ENCODE peak calls at places on chromosomes 16 and 17, in five cellular contexts. One of them, this sample, is unnamed.

GRCh38 chr17:80611831-80612230 is 67.2 kb downstream of the RPTOR start:
- DNase-seq in Calu3: no peak
- DNase-seq in natural killer cell: no peak
- DNase-seq in A549: no peak
- DNase-seq in choroid plexus epithelial cell: no peak
- DNase-seq in this sample: no peak

GRCh38 chr17:67211742-67212141 is 33.3 kb downstream of the HELZ start:
- DNase-seq in choroid plexus epithelial cell: peak; percentile 72
- DNase-seq in natural killer cell: no peak
- DNase-seq in A549: no peak
- DNase-seq in Calu3: no peak
- DNase-seq in this sample: no peak

GRCh38 chr17:4856937-4857314 is 23.8 kb downstream of the MINK1 start:
- DNase-seq in Calu3: no peak
- DNase-seq in choroid plexus epithelial cell: no peak
- DNase-seq in natural killer cell: no peak
- DNase-seq in A549: no peak
- DNase-seq in this sample: no peak

GRCh38 chr16:711548-712320 is 3.2 kb upstream of the METRN start:
- DNase-seq in choroid plexus epithelial cell: peak; percentile 69
- DNase-seq in A549: no peak
- DNase-seq in Calu3: peak; percentile 94
- DNase-seq in natural killer cell: peak; percentile 82
- DNase-seq in this sample: peak; percentile 76

GRCh38 chr17:56902350-56902749 is 11.5 kb downstream of the TRIM25 start:
- DNase-seq in natural killer cell: no peak
- DNase-seq in A549: peak; percentile 68
- DNase-seq in choroid plexus epithelial cell: peak; percentile 12
- DNase-seq in Calu3: no peak
- DNase-seq in this sample: no peak

GRCh38 chr16:20675488-20676267 is 21.8 kb downstream of the ACSM1 start:
- DNase-seq in choroid plexus epithelial cell: peak; percentile 12
- DNase-seq in natural killer cell: peak; percentile 21
- DNase-seq in A549: no peak
- DNase-seq in Calu3: peak; percentile 68
- DNase-seq in this sample: peak; percentile 48

GRCh38 chr16:89071686-89072182 is 21.9 kb upstream of the ACSF3 start:
- DNase-seq in A549: no peak
- DNase-seq in Calu3: no peak
- DNase-seq in natural killer cell: no peak
- DNase-seq in choroid plexus epithelial cell: no peak
- DNase-seq in this sample: no peak

GRCh38 chr16:8812162-8812843 is 14.7 kb downstream of the PMM2 start:
- DNase-seq in A549: no peak
- DNase-seq in natural killer cell: no peak
- DNase-seq in Calu3: no peak
- DNase-seq in choroid plexus epithelial cell: no peak
- DNase-seq in this sample: no peak

GRCh38 chr17:42118545-42118944 is 2.6 kb downstream of the KAT2A start:
- DNase-seq in A549: peak; percentile 84
- DNase-seq in natural killer cell: no peak
- DNase-seq in Calu3: peak; percentile 75
- DNase-seq in choroid plexus epithelial cell: peak; percentile 57
- DNase-seq in this sample: no peak

GRCh38 chr16:68902376-68903345 is 59.3 kb downstream of the TANGO6 start:
- DNase-seq in choroid plexus epithelial cell: peak; percentile 80
- DNase-seq in natural killer cell: no peak
- DNase-seq in Calu3: peak; percentile 76
- DNase-seq in A549: peak; percentile 58
- DNase-seq in this sample: no peak
- TF ChIP-seq CTCF in choroid plexus epithelial cell: peak; percentile 88
- TF ChIP-seq CTCF in natural killer cell: no peak
- TF ChIP-seq CTCF in Calu3: peak; percentile 82
- TF ChIP-seq CTCF in A549: peak; percentile 96
- TF ChIP-seq CTCF in this sample: peak; percentile 31

DNA sequence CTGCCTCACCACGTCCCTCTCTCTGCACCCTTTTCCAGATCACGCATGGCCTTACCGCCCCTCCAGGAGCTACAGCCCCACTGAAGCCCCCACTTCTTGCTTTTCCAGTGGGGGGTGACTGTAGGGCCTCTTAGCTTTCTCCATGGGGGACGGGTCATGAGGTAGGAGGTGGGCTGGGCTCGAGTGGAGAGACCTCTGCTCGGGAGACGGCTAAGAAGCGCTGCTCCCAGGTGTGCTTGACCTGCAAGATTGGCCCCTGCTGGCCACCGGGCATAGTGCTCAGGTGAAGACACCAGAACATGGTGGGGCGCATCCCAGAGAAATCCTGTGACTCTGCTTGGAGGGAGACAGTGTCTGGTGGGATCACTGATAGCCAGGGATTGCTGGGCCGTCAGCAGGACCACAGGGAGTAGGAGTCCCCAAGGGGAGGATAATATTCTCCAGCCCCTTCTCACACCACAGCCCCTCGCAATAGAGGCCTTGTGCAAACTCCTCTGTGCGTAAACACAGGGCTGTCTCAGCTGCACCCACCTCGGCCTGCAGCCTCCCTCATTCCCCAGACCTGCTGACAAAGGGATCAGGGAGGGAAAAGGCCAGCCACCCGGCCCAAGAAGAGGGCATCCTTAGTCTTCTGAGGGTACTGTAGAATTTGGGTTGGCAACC is 8.9 kb upstream of the GALK1 start:
- DNase-seq in Calu3: no peak
- DNase-seq in choroid plexus epithelial cell: no peak
- DNase-seq in natural killer cell: no peak
- DNase-seq in A549: no peak
- DNase-seq in this sample: no peak
- TF ChIP-seq CTCF in Calu3: no peak
- TF ChIP-seq CTCF in choroid plexus epithelial cell: peak; percentile 6
- TF ChIP-seq CTCF in natural killer cell: no peak
- TF ChIP-seq CTCF in A549: no peak
- TF ChIP-seq CTCF in this sample: no peak

DNA sequence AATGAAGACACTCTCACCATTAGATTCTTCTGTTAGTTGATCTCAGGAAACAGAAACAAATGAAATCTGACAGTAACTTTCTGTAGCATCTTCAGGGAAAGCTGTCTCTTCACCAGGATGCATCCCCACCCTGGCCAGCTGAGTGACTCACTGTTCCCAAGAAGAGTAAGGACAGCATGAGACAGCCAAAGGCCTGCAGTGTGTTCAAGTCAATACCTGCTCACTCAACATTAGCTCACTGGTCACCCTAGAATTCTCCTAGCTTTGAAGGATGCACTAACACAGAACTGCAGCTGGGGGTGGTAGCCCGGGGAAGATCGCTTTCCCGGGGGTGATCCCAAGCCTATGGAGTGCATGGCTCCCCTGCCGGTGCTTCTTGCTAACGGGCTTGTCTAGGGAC is 28.2 kb upstream of the CLEC18B start:
- DNase-seq in choroid plexus epithelial cell: peak; percentile 42
- DNase-seq in natural killer cell: no peak
- DNase-seq in Calu3: no peak
- DNase-seq in A549: peak; percentile 35
- DNase-seq in this sample: no peak
- TF ChIP-seq CTCF in choroid plexus epithelial cell: peak; percentile 40
- TF ChIP-seq CTCF in natural killer cell: no peak
- TF ChIP-seq CTCF in Calu3: no peak
- TF ChIP-seq CTCF in A549: no peak
- TF ChIP-seq CTCF in this sample: no peak

DNA sequence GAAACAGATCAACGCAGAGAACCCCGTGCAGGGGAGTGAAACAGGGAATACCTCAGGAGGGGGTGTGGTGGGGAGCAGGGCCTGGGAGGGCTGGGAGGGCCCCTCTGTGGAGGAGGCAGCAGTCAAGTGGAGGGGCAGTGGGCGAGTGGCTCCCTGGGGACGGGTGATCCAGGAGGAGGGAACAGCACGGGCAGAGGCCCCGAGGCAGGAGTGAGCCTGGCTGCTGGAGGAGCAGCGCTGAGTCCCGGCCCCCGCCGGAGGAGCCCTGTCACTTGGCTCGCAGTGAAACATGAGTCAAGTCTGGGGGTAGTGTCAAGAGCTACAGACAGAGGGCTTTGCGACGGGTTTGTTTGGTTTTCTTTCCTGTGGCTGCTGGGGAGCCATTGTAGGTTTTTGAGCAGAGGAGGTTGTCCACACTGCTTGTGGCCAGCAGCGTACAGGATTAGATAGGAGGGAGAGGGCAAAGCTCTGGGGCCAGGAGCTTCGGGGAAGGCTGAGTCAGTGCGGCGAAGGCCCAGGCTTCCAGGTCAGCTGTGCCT is 115.7 kb upstream of the CIBAR2 start:
- DNase-seq in natural killer cell: no peak
- DNase-seq in Calu3: no peak
- DNase-seq in choroid plexus epithelial cell: peak; percentile 62
- DNase-seq in A549: no peak
- DNase-seq in this sample: no peak
- TF ChIP-seq CTCF in natural killer cell: no peak
- TF ChIP-seq CTCF in Calu3: no peak
- TF ChIP-seq CTCF in choroid plexus epithelial cell: peak; percentile 41
- TF ChIP-seq CTCF in A549: no peak
- TF ChIP-seq CTCF in this sample: no peak